ENCODE peak calls at places on chromosome 5, in nine cellular contexts. F, P, K, J, D, U, T, G and S are unnamed samples.

GRCh38 chr5:140926211-140926902 is at the start of gene PCDHAC1:
- DNase-seq in D (peak; percentile 96), F (peak; percentile 85), U (no peak), G (no peak), P (no peak), T (peak; percentile 76), J (peak; percentile 80), K (peak; percentile 41), S (peak; percentile 64)

GRCh38 chr5:104914536-104915070 is 1352.0 kb upstream of the NUDT12 start:
- DNase-seq in G (no peak), U (no peak), T (no peak), D (no peak), P (no peak), F (no peak), K (no peak), J (no peak), S (no peak)

GRCh38 chr5:80864706-80865435 is 95.3 kb upstream of the RASGRF2 start:
- DNase-seq in D (no peak), F (no peak), U (no peak), T (no peak), G (no peak), P (no peak), J (no peak), K (no peak), S (no peak)

GRCh38 chr5:111676496-111676895 is 80.5 kb downstream of the NREP start:
- DNase-seq in G (no peak), J (no peak), U (no peak), F (no peak), P (no peak), D (no peak), K (peak; percentile 26), T (no peak), S (no peak)

GRCh38 chr5:43804041-43804440 is 201.1 kb downstream of the NNT start:
- DNase-seq in T (no peak), F (no peak), G (no peak), U (no peak), J (no peak), D (no peak), P (no peak), K (no peak), S (no peak)

GRCh38 chr5:104241051-104241450 is 678.5 kb upstream of the NUDT12 start:
- DNase-seq in G (no peak), P (no peak), J (no peak), K (peak; percentile 0), D (no peak), T (no peak), U (no peak), F (no peak), S (no peak)

GRCh38 chr5:180217797-180218196 is 8.8 kb upstream of the RASGEF1C start:
- DNase-seq in J (no peak), T (no peak), U (no peak), G (no peak), D (no peak), P (no peak), F (no peak), K (no peak), S (no peak)

GRCh38 chr5:138963763-138964371 is 88.7 kb upstream of the LRRTM2 start:
- DNase-seq in K (no peak), P (no peak), J (no peak), G (no peak), T (no peak), U (peak; percentile 21), D (no peak), F (no peak), S (no peak)

GRCh38 chr5:125411163-125412050 is 665.0 kb upstream of the ZNF608 start:
- DNase-seq in P (no peak), J (no peak), F (no peak), T (peak; percentile 58), K (peak; percentile 78), G (no peak), D (peak; percentile 28), U (no peak), S (no peak)

GRCh38 chr5:139658928-139659667 is 10.9 kb downstream of the CXXC5 start:
- DNase-seq in T (no peak), G (no peak), P (no peak), F (no peak), U (no peak), K (peak; percentile 72), D (peak; percentile 76), J (peak; percentile 85), S (no peak)

GRCh38 chr5:34410411-34411139 is 245.6 kb upstream of the RAI14 start:
- DNase-seq in K (no peak), G (no peak), P (no peak), F (no peak), J (no peak), T (no peak), D (no peak), U (peak; percentile 83), S (no peak)

GRCh38 chr5:29833394-29833793 is 1360.1 kb upstream of the CDH6 start:
- DNase-seq in J (no peak), F (no peak), T (no peak), D (no peak), P (no peak), G (no peak), K (no peak), U (no peak), S (no peak)

GRCh38 chr5:78726556-78726955 is 78.0 kb upstream of the LHFPL2 start:
- DNase-seq in P (no peak), D (no peak), G (no peak), T (no peak), K (no peak), U (no peak), F (no peak), J (no peak), S (no peak)

GRCh38 chr5:108919591-108920326 is 172.1 kb downstream of the FER start:
- DNase-seq in T (no peak), U (no peak), J (no peak), P (no peak), G (no peak), F (no peak), K (peak; percentile 18), D (no peak), S (no peak)

GRCh38 chr5:91384671-91385430 is 1.7 kb upstream of the ARRDC3 start:
- DNase-seq in J (no peak), D (peak; percentile 90), T (peak; percentile 71), G (peak; percentile 11), F (no peak), U (peak; percentile 83), K (peak; percentile 95), P (no peak), S (peak; percentile 34)

GRCh38 chr5:129398279-129398678 is 61.8 kb upstream of the ADAMTS19 start:
- DNase-seq in T (no peak), D (no peak), F (no peak), U (no peak), K (no peak), J (no peak), G (no peak), P (no peak), S (no peak)

GRCh38 chr5:129399069-129399468 is 61.0 kb upstream of the ADAMTS19 start:
- DNase-seq in T (no peak), U (no peak), F (no peak), G (no peak), D (no peak), P (no peak), K (no peak), J (no peak), S (no peak)

GRCh38 chr5:129395247-129395646 is 64.9 kb upstream of the ADAMTS19 start:
- DNase-seq in F (no peak), K (no peak), T (no peak), U (no peak), J (no peak), G (no peak), D (no peak), P (no peak), S (no peak)

GRCh38 chr5:129405222-129405621 is 54.9 kb upstream of the ADAMTS19 start:
- DNase-seq in P (no peak), J (no peak), K (no peak), U (no peak), F (no peak), T (no peak), D (no peak), G (no peak), S (no peak)

GRCh38 chr5:129400395-129400983 is 59.6 kb upstream of the ADAMTS19 start:
- DNase-seq in J (no peak), F (no peak), D (no peak), G (no peak), K (peak; percentile 31), P (no peak), U (no peak), T (no peak), S (no peak)
- TF ChIP-seq CTCF in J (peak; percentile 26), F (peak; percentile 23), D (peak; percentile 39), G (no peak), K (peak; percentile 30), P (no peak), U (no peak), T (peak; percentile 43), S (peak; percentile 25)

DNA sequence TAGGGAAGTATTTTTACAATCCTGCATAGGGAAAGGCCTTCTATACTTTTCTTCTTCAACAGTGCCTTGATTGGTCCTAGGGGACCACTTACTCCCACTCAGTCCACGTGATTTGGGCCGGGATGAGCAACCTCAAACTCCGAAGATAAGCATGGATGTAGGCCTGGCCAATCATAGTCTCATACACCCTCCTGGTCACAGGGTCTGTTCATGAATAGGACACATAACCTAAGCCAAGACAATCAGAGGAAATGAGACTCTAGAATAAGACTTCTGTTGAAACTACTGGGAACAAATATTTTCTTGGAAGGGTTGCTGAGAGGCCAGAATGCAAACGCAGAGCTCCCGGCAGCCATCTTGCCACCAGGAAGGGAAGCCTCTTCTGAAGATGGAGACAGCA is 68.1 kb downstream of the ARL15 start:
- DNase-seq in G (no peak), D (no peak), F (no peak), K (peak; percentile 24), U (no peak), T (no peak), J (no peak), P (no peak), S (no peak)
- TF ChIP-seq CTCF in G (no peak), D (no peak), F (no peak), K (no peak), U (no peak), T (no peak), J (no peak), P (no peak), S (no peak)

GRCh38 chr5:169116961-169117461 is 183.9 kb downstream of the SLIT3 start:
- DNase-seq in K (no peak), F (no peak), D (no peak), G (no peak), U (peak; percentile 66), P (no peak), T (peak; percentile 8), J (no peak), S (no peak)
- TF ChIP-seq CTCF in K (no peak), F (no peak), D (no peak), G (no peak), U (peak; percentile 43), P (no peak), T (no peak), J (no peak), S (no peak)

GRCh38 chr5:55994998-55995914 is 493 bp upstream of the IL6ST start:
- DNase-seq in U (peak; percentile 99), D (peak; percentile 99), T (peak; percentile 98), P (peak; percentile 96), F (peak; percentile 99), J (peak; percentile 99), G (peak; percentile 95), K (peak; percentile 99), S (peak; percentile 69)
- TF ChIP-seq CTCF in U (no peak), D (no peak), T (no peak), P (no peak), F (peak; percentile 39), J (no peak), G (no peak), K (no peak), S (peak; percentile 5)